ENCODE peak calls at places on chromosome 18, in six cellular contexts. One of them, this sample, is unnamed.

GRCh38 chr18:31510319-31510718 is 12.3 kb downstream of the DSG2 start:
- DNase-seq in kidney epithelial cell: peak; percentile 49
- DNase-seq in right lobe of liver: no peak
- DNase-seq in epithelial cell of esophagus: peak; percentile 90
- DNase-seq in CD8-positive, alpha-beta T cell: no peak
- DNase-seq in lower lobe of right lung: no peak
- DNase-seq in this sample: no peak

GRCh38 chr18:62877448-62878221 is 162.3 kb downstream of the PHLPP1 start:
- DNase-seq in epithelial cell of esophagus: no peak
- DNase-seq in lower lobe of right lung: no peak
- DNase-seq in CD8-positive, alpha-beta T cell: no peak
- DNase-seq in kidney epithelial cell: no peak
- DNase-seq in right lobe of liver: no peak
- DNase-seq in this sample: no peak

GRCh38 chr18:69908838-69909237 is 38.8 kb downstream of the CD226 start:
- DNase-seq in CD8-positive, alpha-beta T cell: no peak
- DNase-seq in right lobe of liver: no peak
- DNase-seq in lower lobe of right lung: no peak
- DNase-seq in epithelial cell of esophagus: peak; percentile 6
- DNase-seq in kidney epithelial cell: no peak
- DNase-seq in this sample: no peak

GRCh38 chr18:22542400-22542835 is 124.7 kb upstream of the CTAGE1 start:
- DNase-seq in lower lobe of right lung: peak; percentile 61
- DNase-seq in right lobe of liver: peak; percentile 47
- DNase-seq in CD8-positive, alpha-beta T cell: no peak
- DNase-seq in kidney epithelial cell: no peak
- DNase-seq in epithelial cell of esophagus: peak; percentile 53
- DNase-seq in this sample: no peak

GRCh38 chr18:21686282-21687105 is 18.1 kb downstream of the ABHD3 start:
- DNase-seq in kidney epithelial cell: no peak
- DNase-seq in right lobe of liver: no peak
- DNase-seq in epithelial cell of esophagus: no peak
- DNase-seq in CD8-positive, alpha-beta T cell: no peak
- DNase-seq in lower lobe of right lung: no peak
- DNase-seq in this sample: no peak

GRCh38 chr18:3424280-3424890 is 25.6 kb upstream of the TGIF1 start:
- DNase-seq in kidney epithelial cell: no peak
- DNase-seq in lower lobe of right lung: no peak
- DNase-seq in right lobe of liver: no peak
- DNase-seq in CD8-positive, alpha-beta T cell: no peak
- DNase-seq in epithelial cell of esophagus: peak; percentile 43
- DNase-seq in this sample: no peak

GRCh38 chr18:44680271-44681038 is at the start of gene SETBP1:
- DNase-seq in lower lobe of right lung: peak; percentile 64
- DNase-seq in CD8-positive, alpha-beta T cell: no peak
- DNase-seq in epithelial cell of esophagus: peak; percentile 56
- DNase-seq in right lobe of liver: peak; percentile 83
- DNase-seq in kidney epithelial cell: no peak
- DNase-seq in this sample: no peak

GRCh38 chr18:54945726-54946125 is 13.5 kb downstream of the CCDC68 start:
- DNase-seq in kidney epithelial cell: no peak
- DNase-seq in CD8-positive, alpha-beta T cell: no peak
- DNase-seq in lower lobe of right lung: no peak
- DNase-seq in epithelial cell of esophagus: no peak
- DNase-seq in right lobe of liver: no peak
- DNase-seq in this sample: no peak

GRCh38 chr18:1659190-1659589 is 754.5 kb downstream of the ADCYAP1 start:
- DNase-seq in epithelial cell of esophagus: no peak
- DNase-seq in kidney epithelial cell: peak; percentile 21
- DNase-seq in CD8-positive, alpha-beta T cell: no peak
- DNase-seq in right lobe of liver: no peak
- DNase-seq in lower lobe of right lung: peak; percentile 58
- DNase-seq in this sample: no peak

GRCh38 chr18:51197661-51198424 is at the start of gene MEX3C:
- DNase-seq in kidney epithelial cell: peak; percentile 93
- DNase-seq in CD8-positive, alpha-beta T cell: peak; percentile 97
- DNase-seq in right lobe of liver: peak; percentile 99
- DNase-seq in epithelial cell of esophagus: peak; percentile 99
- DNase-seq in lower lobe of right lung: peak; percentile 99
- DNase-seq in this sample: peak; percentile 92
- TF ChIP-seq CTCF in kidney epithelial cell: peak; percentile 39
- TF ChIP-seq CTCF in CD8-positive, alpha-beta T cell: peak; percentile 34
- TF ChIP-seq CTCF in right lobe of liver: peak; percentile 53
- TF ChIP-seq CTCF in epithelial cell of esophagus: peak; percentile 17
- TF ChIP-seq CTCF in lower lobe of right lung: peak; percentile 55
- TF ChIP-seq CTCF in this sample: peak; percentile 47

GRCh38 chr18:10131783-10132381 is 218.1 kb downstream of the VAPA start:
- DNase-seq in epithelial cell of esophagus: no peak
- DNase-seq in CD8-positive, alpha-beta T cell: no peak
- DNase-seq in right lobe of liver: no peak
- DNase-seq in kidney epithelial cell: no peak
- DNase-seq in lower lobe of right lung: no peak
- DNase-seq in this sample: no peak

GRCh38 chr18:10128906-10129305 is 215.1 kb downstream of the VAPA start:
- DNase-seq in CD8-positive, alpha-beta T cell: no peak
- DNase-seq in lower lobe of right lung: no peak
- DNase-seq in right lobe of liver: no peak
- DNase-seq in kidney epithelial cell: no peak
- DNase-seq in epithelial cell of esophagus: no peak
- DNase-seq in this sample: no peak

GRCh38 chr18:10130626-10131025 is 216.8 kb downstream of the VAPA start:
- DNase-seq in right lobe of liver: no peak
- DNase-seq in epithelial cell of esophagus: no peak
- DNase-seq in CD8-positive, alpha-beta T cell: no peak
- DNase-seq in lower lobe of right lung: no peak
- DNase-seq in kidney epithelial cell: no peak
- DNase-seq in this sample: no peak

GRCh38 chr18:10133516-10133915 is 219.7 kb downstream of the VAPA start:
- DNase-seq in lower lobe of right lung: no peak
- DNase-seq in kidney epithelial cell: no peak
- DNase-seq in CD8-positive, alpha-beta T cell: no peak
- DNase-seq in epithelial cell of esophagus: no peak
- DNase-seq in right lobe of liver: no peak
- DNase-seq in this sample: no peak

GRCh38 chr18:10131036-10131774 is 217.4 kb downstream of the VAPA start:
- DNase-seq in lower lobe of right lung: no peak
- DNase-seq in epithelial cell of esophagus: peak; percentile 36
- DNase-seq in right lobe of liver: no peak
- DNase-seq in CD8-positive, alpha-beta T cell: no peak
- DNase-seq in kidney epithelial cell: no peak
- DNase-seq in this sample: no peak
- H3K4me3 ChIP-seq in lower lobe of right lung: peak overlapping the region; percentile 47
- H3K4me3 ChIP-seq in epithelial cell of esophagus: no peak overlapping the region
- H3K4me3 ChIP-seq in right lobe of liver: no peak overlapping the region
- H3K4me3 ChIP-seq in CD8-positive, alpha-beta T cell: no peak overlapping the region
- H3K4me3 ChIP-seq in kidney epithelial cell: peak overlapping the region; percentile 26
- H3K4me3 ChIP-seq in this sample: no peak overlapping the region

GRCh38 chr18:5421981-5422380 is 121.8 kb downstream of the EPB41L3 start:
- DNase-seq in kidney epithelial cell: no peak
- DNase-seq in epithelial cell of esophagus: no peak
- DNase-seq in lower lobe of right lung: no peak
- DNase-seq in right lobe of liver: no peak
- DNase-seq in CD8-positive, alpha-beta T cell: no peak
- DNase-seq in this sample: no peak

GRCh38 chr18:5422626-5423025 is 121.2 kb downstream of the EPB41L3 start:
- DNase-seq in right lobe of liver: no peak
- DNase-seq in kidney epithelial cell: no peak
- DNase-seq in epithelial cell of esophagus: no peak
- DNase-seq in lower lobe of right lung: no peak
- DNase-seq in CD8-positive, alpha-beta T cell: no peak
- DNase-seq in this sample: no peak

GRCh38 chr18:5420909-5421308 is 122.9 kb downstream of the EPB41L3 start:
- DNase-seq in right lobe of liver: no peak
- DNase-seq in CD8-positive, alpha-beta T cell: no peak
- DNase-seq in kidney epithelial cell: no peak
- DNase-seq in epithelial cell of esophagus: no peak
- DNase-seq in lower lobe of right lung: no peak
- DNase-seq in this sample: no peak

GRCh38 chr18:5425721-5426120 is 118.1 kb downstream of the EPB41L3 start:
- DNase-seq in kidney epithelial cell: no peak
- DNase-seq in right lobe of liver: no peak
- DNase-seq in lower lobe of right lung: no peak
- DNase-seq in CD8-positive, alpha-beta T cell: no peak
- DNase-seq in epithelial cell of esophagus: no peak
- DNase-seq in this sample: no peak

DNA sequence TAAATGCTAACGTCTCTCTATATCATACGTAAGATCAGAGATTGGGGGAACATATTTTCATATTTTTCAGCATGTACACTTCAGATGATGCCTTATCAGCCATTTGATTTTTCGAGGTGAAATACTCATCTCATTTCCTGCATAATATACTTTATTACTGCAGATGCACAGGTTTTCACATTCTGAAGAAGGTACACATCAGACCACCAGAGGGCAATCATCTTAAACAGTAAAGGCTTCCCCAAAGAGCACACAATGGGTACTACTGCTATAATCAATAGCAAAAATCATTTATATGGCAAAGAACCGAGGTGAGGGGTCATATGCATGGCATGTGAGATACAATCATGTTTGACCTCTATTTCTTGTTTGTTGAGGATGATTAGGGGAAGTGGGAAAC is 118.9 kb downstream of the EPB41L3 start:
- DNase-seq in epithelial cell of esophagus: peak; percentile 17
- DNase-seq in CD8-positive, alpha-beta T cell: no peak
- DNase-seq in kidney epithelial cell: peak; percentile 14
- DNase-seq in right lobe of liver: no peak
- DNase-seq in lower lobe of right lung: no peak
- DNase-seq in this sample: no peak
- TF ChIP-seq CTCF in epithelial cell of esophagus: peak; percentile 31
- TF ChIP-seq CTCF in CD8-positive, alpha-beta T cell: peak; percentile 65
- TF ChIP-seq CTCF in kidney epithelial cell: peak; percentile 66
- TF ChIP-seq CTCF in right lobe of liver: peak; percentile 37
- TF ChIP-seq CTCF in lower lobe of right lung: peak; percentile 36
- TF ChIP-seq CTCF in this sample: peak; percentile 55

GRCh38 chr18:50277935-50278334 is 3.4 kb downstream of the MBD1 start:
- DNase-seq in kidney epithelial cell: no peak
- DNase-seq in epithelial cell of esophagus: peak; percentile 91
- DNase-seq in CD8-positive, alpha-beta T cell: no peak
- DNase-seq in lower lobe of right lung: no peak
- DNase-seq in right lobe of liver: no peak
- DNase-seq in this sample: no peak

GRCh38 chr18:50274941-50275340 is 6.4 kb downstream of the MBD1 start:
- DNase-seq in right lobe of liver: no peak
- DNase-seq in epithelial cell of esophagus: no peak
- DNase-seq in kidney epithelial cell: no peak
- DNase-seq in CD8-positive, alpha-beta T cell: no peak
- DNase-seq in lower lobe of right lung: no peak
- DNase-seq in this sample: no peak

GRCh38 chr18:50274044-50274442 is 7.3 kb downstream of the MBD1 start:
- DNase-seq in lower lobe of right lung: no peak
- DNase-seq in epithelial cell of esophagus: no peak
- DNase-seq in CD8-positive, alpha-beta T cell: no peak
- DNase-seq in kidney epithelial cell: no peak
- DNase-seq in right lobe of liver: no peak
- DNase-seq in this sample: no peak

GRCh38 chr18:50275503-50276036 is 5.8 kb downstream of the MBD1 start:
- DNase-seq in epithelial cell of esophagus: no peak
- DNase-seq in lower lobe of right lung: no peak
- DNase-seq in CD8-positive, alpha-beta T cell: no peak
- DNase-seq in kidney epithelial cell: no peak
- DNase-seq in right lobe of liver: no peak
- DNase-seq in this sample: no peak

GRCh38 chr18:50276452-50276851 is 4.9 kb downstream of the MBD1 start:
- DNase-seq in kidney epithelial cell: no peak
- DNase-seq in epithelial cell of esophagus: no peak
- DNase-seq in right lobe of liver: no peak
- DNase-seq in lower lobe of right lung: no peak
- DNase-seq in CD8-positive, alpha-beta T cell: no peak
- DNase-seq in this sample: no peak
- H3K4me3 ChIP-seq in kidney epithelial cell: no peak overlapping the region
- H3K4me3 ChIP-seq in epithelial cell of esophagus: no peak overlapping the region
- H3K4me3 ChIP-seq in right lobe of liver: no peak overlapping the region
- H3K4me3 ChIP-seq in lower lobe of right lung: no peak overlapping the region
- H3K4me3 ChIP-seq in CD8-positive, alpha-beta T cell: no peak overlapping the region
- H3K4me3 ChIP-seq in this sample: no peak overlapping the region

GRCh38 chr18:38047820-38048219 is 482.2 kb upstream of the CELF4 start:
- DNase-seq in kidney epithelial cell: no peak
- DNase-seq in epithelial cell of esophagus: no peak
- DNase-seq in lower lobe of right lung: no peak
- DNase-seq in CD8-positive, alpha-beta T cell: no peak
- DNase-seq in right lobe of liver: no peak
- DNase-seq in this sample: no peak
- TF ChIP-seq CTCF in kidney epithelial cell: peak; percentile 8
- TF ChIP-seq CTCF in epithelial cell of esophagus: no peak
- TF ChIP-seq CTCF in lower lobe of right lung: no peak
- TF ChIP-seq CTCF in CD8-positive, alpha-beta T cell: no peak
- TF ChIP-seq CTCF in right lobe of liver: no peak
- TF ChIP-seq CTCF in this sample: no peak

DNA sequence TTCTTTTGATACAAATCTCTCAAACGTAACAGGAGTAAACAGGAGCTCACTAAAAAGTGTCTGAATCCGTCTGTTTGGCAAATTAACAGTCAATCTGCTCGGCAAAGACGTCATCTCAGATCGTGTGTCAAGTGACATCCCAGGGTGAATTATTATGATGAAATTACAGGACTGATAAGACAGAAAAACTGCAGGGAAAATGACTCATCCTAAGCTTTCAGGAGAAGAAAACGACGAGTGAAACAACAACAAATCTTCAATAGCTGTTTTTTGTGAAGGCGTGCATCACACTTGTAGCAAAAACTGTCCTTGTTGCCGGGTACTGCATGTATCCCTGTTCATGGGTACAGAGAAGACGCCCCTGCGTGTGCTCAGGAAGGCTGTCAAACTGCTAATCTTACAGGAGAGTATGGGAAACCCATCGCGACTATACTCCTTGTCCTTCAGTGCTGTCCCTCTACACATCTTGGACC is 24.9 kb downstream of the EPB41L3 start:
- DNase-seq in kidney epithelial cell: no peak
- DNase-seq in lower lobe of right lung: no peak
- DNase-seq in CD8-positive, alpha-beta T cell: no peak
- DNase-seq in right lobe of liver: no peak
- DNase-seq in epithelial cell of esophagus: no peak
- DNase-seq in this sample: no peak
- H3K4me3 ChIP-seq in kidney epithelial cell: no peak overlapping the region
- H3K4me3 ChIP-seq in lower lobe of right lung: no peak overlapping the region
- H3K4me3 ChIP-seq in CD8-positive, alpha-beta T cell: no peak overlapping the region
- H3K4me3 ChIP-seq in right lobe of liver: no peak overlapping the region
- H3K4me3 ChIP-seq in epithelial cell of esophagus: no peak overlapping the region
- H3K4me3 ChIP-seq in this sample: no peak overlapping the region

GRCh38 chr18:58484989-58485962 is 143.6 kb downstream of the ALPK2 start:
- DNase-seq in epithelial cell of esophagus: peak; percentile 10
- DNase-seq in right lobe of liver: no peak
- DNase-seq in lower lobe of right lung: no peak
- DNase-seq in kidney epithelial cell: no peak
- DNase-seq in CD8-positive, alpha-beta T cell: no peak
- DNase-seq in this sample: no peak
- TF ChIP-seq CTCF in epithelial cell of esophagus: no peak
- TF ChIP-seq CTCF in right lobe of liver: no peak
- TF ChIP-seq CTCF in lower lobe of right lung: no peak
- TF ChIP-seq CTCF in kidney epithelial cell: no peak
- TF ChIP-seq CTCF in CD8-positive, alpha-beta T cell: no peak
- TF ChIP-seq CTCF in this sample: no peak

This sample was measured in BJ.